ENCODE peak calls at places on chromosomes 6 and 20, in nine cellular contexts. X is occipital lobe; C is germinal center; L is stimulated activated CD4-positive, alpha-beta T cell treated with anti-CD3 and anti-CD28 coated beads, Interleukin-15, amount 100 ng/mL, for 1 hour; K is MM.1S; T is progenitor cell of endocrine pancreas; I is iris pigment epithelial cell; Q is ACHN; N is bronchial epithelial cell. U is an unnamed sample.

GRCh38 chr6:112269165-112269564 is 14.8 kb upstream of the LAMA4 start:
- DNase-seq in C (no peak), I (peak; percentile 46), N (peak; percentile 8), K (no peak), X (no peak), Q (no peak), L (no peak), T (no peak), U (no peak)

GRCh38 chr6:96156425-96156824 is 140.7 kb downstream of the FUT9 start:
- DNase-seq in L (no peak), N (no peak), X (no peak), Q (no peak), K (no peak), I (no peak), C (no peak), T (no peak), U (no peak)

GRCh38 chr6:107511410-107512070 is 21.6 kb downstream of the SOBP start:
- DNase-seq in Q (no peak), N (no peak), C (no peak), K (no peak), I (no peak), T (no peak), L (no peak), X (no peak), U (no peak)

GRCh38 chr20:13891575-13891974 is 98.8 kb downstream of the SEL1L2 start:
- DNase-seq in C (no peak), K (no peak), I (no peak), N (no peak), T (no peak), L (no peak), Q (no peak), X (no peak), U (no peak)

GRCh38 chr6:116158641-116159040 is 32.7 kb upstream of the COL10A1 start:
- DNase-seq in T (no peak), X (no peak), I (peak; percentile 34), Q (no peak), C (no peak), N (peak; percentile 7), L (no peak), K (no peak), U (no peak)

GRCh38 chr6:111291334-111291705 is 191.7 kb downstream of the REV3L start:
- DNase-seq in Q (no peak), X (no peak), L (no peak), C (no peak), T (no peak), I (no peak), N (no peak), K (no peak), U (no peak)

GRCh38 chr20:4439461-4439860 is 282.2 kb upstream of the PRND start:
- DNase-seq in I (no peak), N (no peak), C (no peak), L (no peak), K (no peak), Q (no peak), X (no peak), T (no peak), U (no peak)

GRCh38 chr6:12150812-12151432 is 138.8 kb downstream of the HIVEP1 start:
- DNase-seq in X (no peak), I (no peak), K (no peak), C (no peak), N (peak; percentile 35), Q (peak; percentile 50), L (peak; percentile 14), T (peak; percentile 43), U (no peak)

GRCh38 chr20:38043512-38044300 is 10.2 kb downstream of the RPRD1B start:
- DNase-seq in L (no peak), T (no peak), I (peak; percentile 94), N (peak; percentile 96), Q (peak; percentile 85), X (peak; percentile 10), K (no peak), C (no peak), U (no peak)

GRCh38 chr20:63290677-63291472 is 2.1 kb upstream of the COL20A1 start:
- DNase-seq in X (no peak), Q (peak; percentile 21), T (peak; percentile 66), N (peak; percentile 26), I (peak; percentile 24), C (peak; percentile 87), K (peak; percentile 26), L (peak; percentile 61), U (no peak)

GRCh38 chr6:2218866-2219265 is 26.5 kb downstream of the GMDS start:
- DNase-seq in N (no peak), C (no peak), K (no peak), T (no peak), I (no peak), X (no peak), L (no peak), Q (no peak), U (no peak)

GRCh38 chr6:43728586-43728985 is 41.0 kb upstream of the MRPS18A start:
- DNase-seq in X (no peak), L (no peak), C (no peak), Q (no peak), N (peak; percentile 56), T (no peak), I (no peak), K (no peak), U (no peak)

GRCh38 chr6:11354019-11354418 is 121.6 kb upstream of the NEDD9 start:
- DNase-seq in L (peak; percentile 44), I (peak; percentile 66), X (peak; percentile 54), N (peak; percentile 95), K (no peak), T (no peak), Q (no peak), C (no peak), U (no peak)

GRCh38 chr6:15953152-15953880 is 175.6 kb upstream of the MYLIP start:
- DNase-seq in K (peak; percentile 64), T (no peak), C (no peak), X (no peak), L (no peak), I (peak; percentile 46), Q (no peak), N (no peak), U (no peak)

GRCh38 chr6:102068349-102068748 is 674.8 kb downstream of the GRIK2 start:
- DNase-seq in L (no peak), T (no peak), K (no peak), X (no peak), Q (no peak), I (no peak), N (no peak), C (no peak), U (no peak)

GRCh38 chr20:34472246-34472925 is 43.8 kb upstream of the DYNLRB1 start:
- DNase-seq in T (no peak), K (peak; percentile 25), N (peak; percentile 25), I (peak; percentile 45), L (no peak), X (no peak), C (no peak), Q (peak; percentile 10), U (no peak)

U was measured in lower lobe of right lung.